ENCODE peak calls at places on chromosome 20, in ten cellular contexts. One of them, this sample, is unnamed.

GRCh38 chr20:3753098-3753497 is 14.5 kb downstream of the ADISSP start:
- DNase-seq in SK-N-SH: peak; percentile 82
- DNase-seq in stomach: peak; percentile 70
- DNase-seq in HCT116: peak; percentile 38
- DNase-seq in esophagus muscularis mucosa: no peak
- DNase-seq in sigmoid colon: peak; percentile 85
- DNase-seq in K562: peak; percentile 63
- DNase-seq in transverse colon: peak; percentile 69
- DNase-seq in upper lobe of left lung: no peak
- DNase-seq in HepG2: peak; percentile 71
- DNase-seq in this sample: no peak

GRCh38 chr20:25207960-25208534 is 12.5 kb downstream of the ENTPD6 start:
- DNase-seq in SK-N-SH: no peak
- DNase-seq in stomach: peak; percentile 16
- DNase-seq in HCT116: no peak
- DNase-seq in esophagus muscularis mucosa: no peak
- DNase-seq in sigmoid colon: no peak
- DNase-seq in K562: no peak
- DNase-seq in transverse colon: no peak
- DNase-seq in upper lobe of left lung: no peak
- DNase-seq in HepG2: no peak
- DNase-seq in this sample: no peak

GRCh38 chr20:1242530-1242929 is 16.7 kb downstream of the RAD21L1 start:
- DNase-seq in SK-N-SH: no peak
- DNase-seq in stomach: no peak
- DNase-seq in HCT116: no peak
- DNase-seq in esophagus muscularis mucosa: no peak
- DNase-seq in sigmoid colon: no peak
- DNase-seq in K562: peak; percentile 45
- DNase-seq in transverse colon: no peak
- DNase-seq in upper lobe of left lung: no peak
- DNase-seq in HepG2: no peak
- DNase-seq in this sample: no peak

GRCh38 chr20:16428112-16428511 is 145.1 kb downstream of the KIF16B start:
- DNase-seq in SK-N-SH: no peak
- DNase-seq in stomach: no peak
- DNase-seq in HCT116: no peak
- DNase-seq in esophagus muscularis mucosa: peak; percentile 8
- DNase-seq in sigmoid colon: no peak
- DNase-seq in K562: no peak
- DNase-seq in transverse colon: no peak
- DNase-seq in upper lobe of left lung: no peak
- DNase-seq in HepG2: no peak
- DNase-seq in this sample: no peak

GRCh38 chr20:5061209-5061608 is 58.5 kb downstream of the PCNA start:
- DNase-seq in SK-N-SH: no peak
- DNase-seq in stomach: no peak
- DNase-seq in HCT116: peak; percentile 89
- DNase-seq in esophagus muscularis mucosa: no peak
- DNase-seq in sigmoid colon: no peak
- DNase-seq in K562: no peak
- DNase-seq in transverse colon: no peak
- DNase-seq in upper lobe of left lung: no peak
- DNase-seq in HepG2: peak; percentile 65
- DNase-seq in this sample: no peak

GRCh38 chr20:48260370-48260769 is 475.1 kb upstream of the SULF2 start:
- DNase-seq in SK-N-SH: peak; percentile 39
- DNase-seq in stomach: no peak
- DNase-seq in HCT116: no peak
- DNase-seq in esophagus muscularis mucosa: no peak
- DNase-seq in sigmoid colon: no peak
- DNase-seq in K562: no peak
- DNase-seq in transverse colon: no peak
- DNase-seq in upper lobe of left lung: peak; percentile 13
- DNase-seq in HepG2: no peak
- DNase-seq in this sample: no peak

GRCh38 chr20:2022163-2022562 is 28.3 kb upstream of the PDYN start:
- DNase-seq in SK-N-SH: no peak
- DNase-seq in stomach: no peak
- DNase-seq in HCT116: no peak
- DNase-seq in esophagus muscularis mucosa: no peak
- DNase-seq in sigmoid colon: no peak
- DNase-seq in K562: no peak
- DNase-seq in transverse colon: no peak
- DNase-seq in upper lobe of left lung: no peak
- DNase-seq in HepG2: no peak
- DNase-seq in this sample: no peak

GRCh38 chr20:42906120-42906519 is 283.6 kb downstream of the PTPRT start:
- DNase-seq in SK-N-SH: no peak
- DNase-seq in stomach: no peak
- DNase-seq in HCT116: no peak
- DNase-seq in esophagus muscularis mucosa: no peak
- DNase-seq in sigmoid colon: no peak
- DNase-seq in K562: no peak
- DNase-seq in transverse colon: no peak
- DNase-seq in upper lobe of left lung: peak; percentile 27
- DNase-seq in HepG2: no peak
- DNase-seq in this sample: no peak

GRCh38 chr20:3515379-3516175 is 44.8 kb downstream of the ATRN start:
- DNase-seq in SK-N-SH: no peak
- DNase-seq in stomach: no peak
- DNase-seq in HCT116: no peak
- DNase-seq in esophagus muscularis mucosa: no peak
- DNase-seq in sigmoid colon: no peak
- DNase-seq in K562: no peak
- DNase-seq in transverse colon: no peak
- DNase-seq in upper lobe of left lung: no peak
- DNase-seq in HepG2: no peak
- DNase-seq in this sample: no peak

GRCh38 chr20:37443596-37443995 is 77.5 kb upstream of the NNAT start:
- DNase-seq in SK-N-SH: no peak
- DNase-seq in stomach: no peak
- DNase-seq in HCT116: no peak
- DNase-seq in esophagus muscularis mucosa: no peak
- DNase-seq in sigmoid colon: no peak
- DNase-seq in K562: no peak
- DNase-seq in transverse colon: no peak
- DNase-seq in upper lobe of left lung: no peak
- DNase-seq in HepG2: no peak
- DNase-seq in this sample: no peak

GRCh38 chr20:43949741-43950618 is 35.3 kb downstream of the TOX2 start:
- DNase-seq in SK-N-SH: peak; percentile 70
- DNase-seq in stomach: peak; percentile 52
- DNase-seq in HCT116: no peak
- DNase-seq in esophagus muscularis mucosa: no peak
- DNase-seq in sigmoid colon: no peak
- DNase-seq in K562: peak; percentile 41
- DNase-seq in transverse colon: peak; percentile 59
- DNase-seq in upper lobe of left lung: peak; percentile 41
- DNase-seq in HepG2: no peak
- DNase-seq in this sample: no peak

GRCh38 chr20:36482044-36482473 is 59.3 kb upstream of the MYL9 start:
- DNase-seq in SK-N-SH: no peak
- DNase-seq in stomach: peak; percentile 61
- DNase-seq in HCT116: no peak
- DNase-seq in esophagus muscularis mucosa: no peak
- DNase-seq in sigmoid colon: no peak
- DNase-seq in K562: no peak
- DNase-seq in transverse colon: no peak
- DNase-seq in upper lobe of left lung: no peak
- DNase-seq in HepG2: no peak
- DNase-seq in this sample: peak; percentile 77

GRCh38 chr20:19993937-19994667 is 23.1 kb upstream of the NAA20 start:
- DNase-seq in SK-N-SH: no peak
- DNase-seq in stomach: no peak
- DNase-seq in HCT116: peak; percentile 40
- DNase-seq in esophagus muscularis mucosa: no peak
- DNase-seq in sigmoid colon: peak; percentile 82
- DNase-seq in K562: no peak
- DNase-seq in transverse colon: no peak
- DNase-seq in upper lobe of left lung: no peak
- DNase-seq in HepG2: no peak
- DNase-seq in this sample: no peak

GRCh38 chr20:23258747-23259121 is 91.9 kb upstream of the NXT1 start:
- DNase-seq in SK-N-SH: no peak
- DNase-seq in stomach: no peak
- DNase-seq in HCT116: no peak
- DNase-seq in esophagus muscularis mucosa: peak; percentile 81
- DNase-seq in sigmoid colon: no peak
- DNase-seq in K562: no peak
- DNase-seq in transverse colon: no peak
- DNase-seq in upper lobe of left lung: no peak
- DNase-seq in HepG2: no peak
- DNase-seq in this sample: peak; percentile 40

DNA sequence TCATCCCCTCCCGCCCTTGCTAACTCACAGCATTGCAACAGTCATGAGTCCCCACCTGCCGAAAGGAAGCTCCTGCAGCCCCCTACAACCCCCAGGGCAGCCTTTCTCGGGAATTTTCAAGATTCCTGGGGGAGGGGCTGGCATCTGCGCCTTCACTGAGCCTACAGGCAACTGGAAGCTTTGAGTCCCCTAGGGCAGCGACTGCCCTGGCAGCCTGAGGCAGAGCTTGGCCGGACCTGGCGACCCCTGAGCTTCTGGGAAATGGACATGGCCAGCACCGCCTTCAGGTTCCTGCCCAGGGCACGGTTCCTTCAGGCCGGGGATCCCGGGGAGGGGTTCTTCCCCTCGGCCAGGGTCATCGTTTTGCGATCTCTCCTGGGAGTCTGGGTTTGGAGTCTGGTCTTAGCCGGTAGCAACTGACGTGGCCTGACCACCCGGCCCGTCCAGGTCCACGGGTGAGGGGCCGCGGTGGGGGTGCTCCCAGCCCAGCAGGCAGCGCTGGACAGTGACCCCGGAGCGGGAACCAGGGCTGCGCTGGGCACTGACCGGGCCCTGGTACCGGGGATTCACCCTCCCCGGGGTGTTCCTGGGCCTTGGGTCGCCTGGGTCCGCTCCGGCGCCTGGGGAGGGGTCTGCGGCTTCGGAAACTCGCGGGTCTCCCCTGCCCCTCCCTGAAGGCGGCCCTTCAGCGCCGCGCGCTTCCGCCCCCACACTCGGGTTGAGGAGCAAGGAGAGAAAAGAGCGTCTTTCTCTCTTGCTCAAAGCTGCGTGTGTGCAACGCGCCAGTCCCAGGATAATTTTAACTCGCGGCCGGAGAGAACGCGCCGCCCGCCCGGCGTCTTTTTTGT is 595 bp upstream of the COL9A3 start:
- DNase-seq in SK-N-SH: peak; percentile 60
- DNase-seq in stomach: no peak
- DNase-seq in HCT116: no peak
- DNase-seq in esophagus muscularis mucosa: no peak
- DNase-seq in sigmoid colon: no peak
- DNase-seq in K562: no peak
- DNase-seq in transverse colon: no peak
- DNase-seq in upper lobe of left lung: peak; percentile 85
- DNase-seq in HepG2: no peak
- DNase-seq in this sample: no peak
- TF ChIP-seq POLR2AphosphoS5 in SK-N-SH: no peak
- TF ChIP-seq POLR2AphosphoS5 in stomach: no peak
- TF ChIP-seq POLR2AphosphoS5 in HCT116: no peak
- TF ChIP-seq POLR2AphosphoS5 in esophagus muscularis mucosa: no peak
- TF ChIP-seq POLR2AphosphoS5 in sigmoid colon: peak; percentile 4
- TF ChIP-seq POLR2AphosphoS5 in K562: no peak
- TF ChIP-seq POLR2AphosphoS5 in transverse colon: no peak
- TF ChIP-seq POLR2AphosphoS5 in upper lobe of left lung: no peak
- TF ChIP-seq POLR2AphosphoS5 in HepG2: no peak
- TF ChIP-seq POLR2AphosphoS5 in this sample: no peak

DNA sequence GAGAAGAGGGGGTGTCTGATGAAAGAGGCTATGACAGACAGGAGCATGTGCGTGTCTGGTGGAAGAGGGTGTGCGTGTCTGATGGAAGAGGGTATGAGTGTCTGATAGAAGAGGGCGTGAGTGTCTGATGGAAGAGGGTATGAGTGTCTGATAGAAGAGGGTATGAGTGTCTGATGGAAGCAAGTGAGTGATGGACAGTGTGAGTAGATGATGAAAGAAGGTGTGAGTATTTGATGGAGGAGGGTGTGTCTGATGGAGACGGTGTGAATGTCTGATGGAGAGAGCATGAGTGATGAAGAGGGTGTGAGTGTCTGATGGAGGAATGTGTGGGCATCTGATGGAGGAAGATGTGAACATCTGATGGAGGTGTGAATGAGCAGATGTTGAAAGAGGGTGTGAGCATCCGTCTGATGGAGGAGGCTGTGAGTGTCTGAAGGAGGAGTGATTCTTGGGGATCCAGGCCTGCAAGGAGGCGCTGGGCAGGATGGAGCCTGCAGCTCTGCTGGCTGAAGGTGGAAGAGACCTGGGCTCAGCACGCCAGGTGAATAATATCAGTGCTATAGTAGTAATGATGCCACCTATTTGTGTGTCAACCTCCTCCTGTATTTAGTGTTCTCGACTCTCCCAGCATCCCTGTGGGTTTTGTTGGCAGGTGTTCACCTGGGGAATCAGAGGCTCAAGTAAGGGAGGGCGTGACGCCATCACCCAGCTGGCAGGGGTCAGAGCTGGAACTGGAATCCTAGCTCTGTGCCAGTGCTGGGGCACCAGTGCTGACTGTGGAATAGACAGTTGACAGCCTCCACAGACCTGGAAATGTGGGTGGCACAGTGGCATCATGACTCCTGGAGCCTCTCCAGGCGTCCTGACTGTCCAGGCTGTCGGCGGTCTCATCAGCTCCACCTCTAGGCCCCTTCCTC is 103.1 kb downstream of the SYCP2 start:
- DNase-seq in SK-N-SH: peak; percentile 3
- DNase-seq in stomach: no peak
- DNase-seq in HCT116: no peak
- DNase-seq in esophagus muscularis mucosa: peak; percentile 80
- DNase-seq in sigmoid colon: no peak
- DNase-seq in K562: no peak
- DNase-seq in transverse colon: no peak
- DNase-seq in upper lobe of left lung: no peak
- DNase-seq in HepG2: no peak
- DNase-seq in this sample: no peak
- H3K9me3 ChIP-seq in SK-N-SH: no peaks in the 10 kb centered on the region
- H3K9me3 ChIP-seq in stomach: no peaks in the 10 kb centered on the region
- H3K9me3 ChIP-seq in HCT116: no peaks in the 10 kb centered on the region
- H3K9me3 ChIP-seq in esophagus muscularis mucosa: no peaks in the 10 kb centered on the region
- H3K9me3 ChIP-seq in sigmoid colon: no peaks in the 10 kb centered on the region
- H3K9me3 ChIP-seq in K562: no peaks in the 10 kb centered on the region
- H3K9me3 ChIP-seq in transverse colon: no peaks in the 10 kb centered on the region
- H3K9me3 ChIP-seq in upper lobe of left lung: no peaks in the 10 kb centered on the region
- H3K9me3 ChIP-seq in HepG2: no peaks in the 10 kb centered on the region
- H3K9me3 ChIP-seq in this sample: no peaks in the 10 kb centered on the region

GRCh38 chr20:52001999-52002666 is 189.4 kb downstream of the ZFP64 start:
- DNase-seq in SK-N-SH: peak; percentile 54
- DNase-seq in stomach: no peak
- DNase-seq in HCT116: peak; percentile 3
- DNase-seq in esophagus muscularis mucosa: no peak
- DNase-seq in sigmoid colon: no peak
- DNase-seq in K562: no peak
- DNase-seq in transverse colon: no peak
- DNase-seq in upper lobe of left lung: no peak
- DNase-seq in HepG2: peak; percentile 92
- DNase-seq in this sample: no peak
- TF ChIP-seq CTCF in SK-N-SH: peak; percentile 20
- TF ChIP-seq CTCF in stomach: no peak
- TF ChIP-seq CTCF in HCT116: peak; percentile 39
- TF ChIP-seq CTCF in esophagus muscularis mucosa: no peak
- TF ChIP-seq CTCF in sigmoid colon: no peak
- TF ChIP-seq CTCF in K562: peak; percentile 15
- TF ChIP-seq CTCF in transverse colon: no peak
- TF ChIP-seq CTCF in upper lobe of left lung: no peak
- TF ChIP-seq CTCF in HepG2: peak; percentile 39
- TF ChIP-seq CTCF in this sample: no peak

GRCh38 chr20:34872604-34873224 is at the start of gene GGT7:
- DNase-seq in SK-N-SH: peak; percentile 94
- DNase-seq in stomach: peak; percentile 89
- DNase-seq in HCT116: peak; percentile 35
- DNase-seq in esophagus muscularis mucosa: peak; percentile 93
- DNase-seq in sigmoid colon: peak; percentile 91
- DNase-seq in K562: peak; percentile 88
- DNase-seq in transverse colon: peak; percentile 90
- DNase-seq in upper lobe of left lung: peak; percentile 96
- DNase-seq in HepG2: peak; percentile 81
- DNase-seq in this sample: peak; percentile 83
- TF ChIP-seq POLR2AphosphoS5 in SK-N-SH: peak; percentile 31
- TF ChIP-seq POLR2AphosphoS5 in stomach: peak; percentile 81
- TF ChIP-seq POLR2AphosphoS5 in HCT116: peak; percentile 53
- TF ChIP-seq POLR2AphosphoS5 in esophagus muscularis mucosa: peak; percentile 84
- TF ChIP-seq POLR2AphosphoS5 in sigmoid colon: peak; percentile 83
- TF ChIP-seq POLR2AphosphoS5 in K562: peak; percentile 18
- TF ChIP-seq POLR2AphosphoS5 in transverse colon: peak; percentile 59
- TF ChIP-seq POLR2AphosphoS5 in upper lobe of left lung: peak; percentile 62
- TF ChIP-seq POLR2AphosphoS5 in HepG2: peak; percentile 71
- TF ChIP-seq POLR2AphosphoS5 in this sample: peak; percentile 37